ENCODE peak calls at places on chromosomes 3 and 15, in four cellular contexts. D, K, M and G are unnamed samples. For H3K4me1, the result is how much of the 10 kb centered on the place peaks cover.

GRCh38 chr3:45949432-45949831 is 6.2 kb downstream of the CXCR6 start:
- DNase-seq in D (no peak), K (no peak), M (no peak), G (no peak)

GRCh38 chr3:66572090-66572632 is 71.3 kb upstream of the LRIG1 start:
- DNase-seq in D (no peak), K (no peak), M (no peak), G (no peak)

GRCh38 chr15:69090197-69090948 is 70.1 kb upstream of the GLCE start:
- DNase-seq in D (peak), K (no peak), M (no peak), G (no peak)

GRCh38 chr3:129619726-129620162 is 13.3 kb upstream of the PLXND1 start:
- DNase-seq in D (no peak), K (no peak), M (no peak), G (no peak)

GRCh38 chr3:190807719-190808375 is 54.6 kb downstream of the GMNC start:
- DNase-seq in D (no peak), K (peak), M (peak), G (peak)

GRCh38 chr3:186110975-186111974 is 2.4 kb upstream of the ETV5 start:
- DNase-seq in D (no peak), K (peak), M (no peak), G (no peak)

GRCh38 chr15:48596415-48596814 is 49.1 kb downstream of the FBN1 start:
- DNase-seq in D (no peak), K (no peak), M (no peak), G (no peak)

GRCh38 chr3:43287514-43287913 is 1.2 kb downstream of the SNRK start:
- DNase-seq in D (peak), K (no peak), M (no peak), G (no peak)

GRCh38 chr15:55133972-55134371 is 62.8 kb downstream of the RSL24D1 start:
- DNase-seq in D (no peak), K (no peak), M (no peak), G (no peak)

GRCh38 chr15:41603941-41604660 is 45.1 kb downstream of the TYRO3 start:
- DNase-seq in D (peak), K (peak), M (peak), G (peak)

GRCh38 chr3:128742821-128743594 is 17.0 kb downstream of the RAB7A start:
- DNase-seq in D (no peak), K (no peak), M (no peak), G (no peak)

GRCh38 chr15:40691737-40692136 is 3.2 kb upstream of the RAD51 start:
- DNase-seq in D (no peak), K (no peak), M (no peak), G (no peak)

GRCh38 chr15:73694419-73694818 is 10.2 kb downstream of the CD276 start:
- DNase-seq in D (peak), K (no peak), M (no peak), G (no peak)

GRCh38 chr3:145170101-145170500 is 990.9 kb downstream of the PLOD2 start:
- DNase-seq in D (no peak), K (no peak), M (no peak), G (no peak)
- TF ChIP-seq POLR2A in D (no peak), K (no peak), M (no peak), G (no peak)

DNA sequence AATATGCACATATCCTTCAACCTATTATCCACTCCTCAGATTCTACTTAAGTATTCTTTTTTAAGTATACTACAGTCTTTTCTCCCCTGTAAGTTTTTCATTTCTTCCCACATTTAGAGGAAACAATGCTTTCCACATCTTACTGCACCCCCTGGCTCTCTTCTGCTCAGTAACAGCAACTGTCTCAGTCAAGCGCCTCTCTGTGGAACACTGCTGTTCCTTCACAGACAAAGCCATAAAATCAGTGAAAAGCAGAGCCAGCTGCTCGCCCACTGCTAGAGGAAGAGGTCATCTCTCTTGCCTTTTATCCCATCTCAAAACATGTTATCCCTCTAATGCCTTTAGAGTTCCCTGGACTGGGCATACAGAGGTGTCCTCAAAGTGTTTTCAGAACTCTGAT is 24.8 kb downstream of the SERP1 start:
- DNase-seq in D (no peak), K (no peak), M (no peak), G (no peak)
- H3K4me1 ChIP-seq in D (under half), K (under half), M (under half), G (under half)

GRCh38 chr3:17473761-17474160 is 268.7 kb downstream of the TBC1D5 start:
- DNase-seq in D (peak), K (no peak), M (no peak), G (no peak)
- TF ChIP-seq CTCF in D (peak), K (peak), M (no peak), G (no peak)

GRCh38 chr3:57597240-57597972 is at the start of gene ARF4:
- DNase-seq in D (peak), K (peak), M (peak), G (peak)

GRCh38 chr3:57594144-57594543 is 3.0 kb downstream of the ARF4 start:
- DNase-seq in D (no peak), K (no peak), M (no peak), G (no peak)

GRCh38 chr3:57594576-57594975 is 2.6 kb downstream of the ARF4 start:
- DNase-seq in D (no peak), K (no peak), M (no peak), G (no peak)

GRCh38 chr3:57597973-57598351 is 818 bp upstream of the ARF4 start:
- DNase-seq in D (peak), K (peak), M (peak), G (no peak)

GRCh38 chr3:57596495-57597239 is 477 bp downstream of the ARF4 start:
- DNase-seq in D (peak), K (peak), M (peak), G (peak)
- TF ChIP-seq POLR2A in D (no peak), K (peak), M (no peak), G (no peak)